ENCODE peak calls at places on chromosomes 5 and 9, in six cellular contexts. One of them, this sample, is unnamed.

GRCh38 chr9:137505421-137506140 is 44.6 kb downstream of the PNPLA7 start:
- DNase-seq in CD8-positive, alpha-beta T cell: no peak
- DNase-seq in IMR-90: no peak
- DNase-seq in pancreas: no peak
- DNase-seq in GM23338: no peak
- DNase-seq in uterus: no peak
- DNase-seq in this sample: no peak

GRCh38 chr9:111013250-111013649 is 25.0 kb downstream of the LPAR1 start:
- DNase-seq in GM23338: no peak
- DNase-seq in uterus: no peak
- DNase-seq in IMR-90: no peak
- DNase-seq in pancreas: no peak
- DNase-seq in CD8-positive, alpha-beta T cell: no peak
- DNase-seq in this sample: no peak

GRCh38 chr5:177494356-177495195 is 2.8 kb downstream of the PDLIM7 start:
- DNase-seq in pancreas: peak
- DNase-seq in GM23338: peak
- DNase-seq in CD8-positive, alpha-beta T cell: no peak
- DNase-seq in uterus: peak
- DNase-seq in IMR-90: peak
- DNase-seq in this sample: peak

GRCh38 chr9:71910602-71911060 is 362 bp downstream of the ABHD17B start:
- DNase-seq in uterus: peak
- DNase-seq in GM23338: no peak
- DNase-seq in CD8-positive, alpha-beta T cell: no peak
- DNase-seq in IMR-90: no peak
- DNase-seq in pancreas: no peak
- DNase-seq in this sample: no peak

GRCh38 chr5:170736966-170737365 is 46.6 kb upstream of the GABRP start:
- DNase-seq in pancreas: no peak
- DNase-seq in GM23338: no peak
- DNase-seq in uterus: no peak
- DNase-seq in IMR-90: no peak
- DNase-seq in CD8-positive, alpha-beta T cell: no peak
- DNase-seq in this sample: no peak

GRCh38 chr5:394671-395155 is 48.3 kb upstream of the EXOC3 start:
- DNase-seq in uterus: no peak
- DNase-seq in pancreas: no peak
- DNase-seq in IMR-90: no peak
- DNase-seq in CD8-positive, alpha-beta T cell: peak
- DNase-seq in GM23338: no peak
- DNase-seq in this sample: no peak

GRCh38 chr9:33415152-33416038 is 13.0 kb upstream of the AQP7 start:
- DNase-seq in uterus: peak
- DNase-seq in GM23338: peak
- DNase-seq in CD8-positive, alpha-beta T cell: peak
- DNase-seq in pancreas: peak
- DNase-seq in IMR-90: peak
- DNase-seq in this sample: peak

GRCh38 chr5:34684281-34684979 is 28.3 kb downstream of the RAI14 start:
- DNase-seq in GM23338: peak
- DNase-seq in pancreas: no peak
- DNase-seq in IMR-90: peak
- DNase-seq in uterus: no peak
- DNase-seq in CD8-positive, alpha-beta T cell: no peak
- DNase-seq in this sample: peak

GRCh38 chr9:129108083-129108804 is 2.3 kb downstream of the CRAT start:
- DNase-seq in CD8-positive, alpha-beta T cell: no peak
- DNase-seq in pancreas: no peak
- DNase-seq in uterus: no peak
- DNase-seq in IMR-90: no peak
- DNase-seq in GM23338: no peak
- DNase-seq in this sample: no peak

GRCh38 chr9:129107651-129108050 is 2.9 kb downstream of the CRAT start:
- DNase-seq in pancreas: no peak
- DNase-seq in GM23338: no peak
- DNase-seq in uterus: no peak
- DNase-seq in CD8-positive, alpha-beta T cell: no peak
- DNase-seq in IMR-90: no peak
- DNase-seq in this sample: no peak

GRCh38 chr9:129109952-129110739 is 447 bp downstream of the CRAT start:
- DNase-seq in pancreas: peak
- DNase-seq in CD8-positive, alpha-beta T cell: no peak
- DNase-seq in GM23338: peak
- DNase-seq in IMR-90: peak
- DNase-seq in uterus: peak
- DNase-seq in this sample: no peak

GRCh38 chr9:129109504-129109903 is 1.1 kb downstream of the CRAT start:
- DNase-seq in uterus: peak
- DNase-seq in IMR-90: no peak
- DNase-seq in CD8-positive, alpha-beta T cell: no peak
- DNase-seq in GM23338: peak
- DNase-seq in pancreas: peak
- DNase-seq in this sample: peak

GRCh38 chr9:129108805-129109370 is 1.7 kb downstream of the CRAT start:
- DNase-seq in pancreas: peak
- DNase-seq in CD8-positive, alpha-beta T cell: no peak
- DNase-seq in uterus: peak
- DNase-seq in IMR-90: no peak
- DNase-seq in GM23338: no peak
- DNase-seq in this sample: no peak
- TF ChIP-seq CTCF in pancreas: no peak
- TF ChIP-seq CTCF in CD8-positive, alpha-beta T cell: no peak
- TF ChIP-seq CTCF in uterus: no peak
- TF ChIP-seq CTCF in IMR-90: no peak
- TF ChIP-seq CTCF in GM23338: no peak
- TF ChIP-seq CTCF in this sample: no peak

GRCh38 chr5:32228816-32229215 is 54.7 kb upstream of the GOLPH3 start:
- DNase-seq in CD8-positive, alpha-beta T cell: no peak
- DNase-seq in pancreas: no peak
- DNase-seq in IMR-90: no peak
- DNase-seq in GM23338: no peak
- DNase-seq in uterus: no peak
- DNase-seq in this sample: no peak
- H3K4me3 ChIP-seq in CD8-positive, alpha-beta T cell: no peak
- H3K4me3 ChIP-seq in pancreas: no peak
- H3K4me3 ChIP-seq in IMR-90: no peak
- H3K4me3 ChIP-seq in GM23338: no peak
- H3K4me3 ChIP-seq in uterus: no peak
- H3K4me3 ChIP-seq in this sample: no peak

DNA sequence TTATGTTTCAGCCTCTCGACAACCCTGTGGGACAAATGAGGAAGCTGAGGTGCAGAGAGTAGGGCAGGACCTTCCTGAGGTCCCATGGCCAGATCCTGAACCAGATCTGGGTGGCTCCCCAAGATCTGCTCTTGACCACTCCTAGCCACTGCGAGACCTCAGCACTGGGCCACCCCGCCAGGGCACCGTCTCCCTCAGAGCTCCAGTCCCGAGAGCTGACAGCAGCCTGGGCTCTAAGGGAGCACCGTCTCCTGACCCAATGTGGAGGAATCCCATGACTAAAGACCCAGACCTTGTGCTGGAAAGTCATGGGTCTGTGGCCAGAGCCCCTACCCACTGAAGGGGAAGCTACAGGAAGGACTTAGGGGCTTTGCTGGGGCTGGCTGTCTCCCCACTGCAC is 4.5 kb upstream of the LMX1B start:
- DNase-seq in pancreas: no peak
- DNase-seq in CD8-positive, alpha-beta T cell: no peak
- DNase-seq in IMR-90: no peak
- DNase-seq in uterus: no peak
- DNase-seq in GM23338: no peak
- DNase-seq in this sample: no peak
- TF ChIP-seq CTCF in pancreas: no peak
- TF ChIP-seq CTCF in CD8-positive, alpha-beta T cell: no peak
- TF ChIP-seq CTCF in IMR-90: no peak
- TF ChIP-seq CTCF in uterus: no peak
- TF ChIP-seq CTCF in GM23338: no peak
- TF ChIP-seq CTCF in this sample: no peak

GRCh38 chr9:134647359-134648115 is 5.9 kb downstream of the COL5A1 start:
- DNase-seq in CD8-positive, alpha-beta T cell: no peak
- DNase-seq in pancreas: no peak
- DNase-seq in IMR-90: no peak
- DNase-seq in uterus: peak
- DNase-seq in GM23338: no peak
- DNase-seq in this sample: no peak
- H3K4me3 ChIP-seq in CD8-positive, alpha-beta T cell: no peak
- H3K4me3 ChIP-seq in pancreas: no peak
- H3K4me3 ChIP-seq in IMR-90: no peak
- H3K4me3 ChIP-seq in uterus: no peak
- H3K4me3 ChIP-seq in GM23338: no peak
- H3K4me3 ChIP-seq in this sample: no peak

GRCh38 chr5:106454050-106454449 is 1216.7 kb downstream of the EFNA5 start:
- DNase-seq in uterus: no peak
- DNase-seq in IMR-90: no peak
- DNase-seq in pancreas: no peak
- DNase-seq in GM23338: no peak
- DNase-seq in CD8-positive, alpha-beta T cell: no peak
- DNase-seq in this sample: no peak

GRCh38 chr5:106451998-106452397 is 1218.7 kb downstream of the EFNA5 start:
- DNase-seq in uterus: no peak
- DNase-seq in IMR-90: no peak
- DNase-seq in pancreas: no peak
- DNase-seq in GM23338: no peak
- DNase-seq in CD8-positive, alpha-beta T cell: no peak
- DNase-seq in this sample: peak

GRCh38 chr5:106459541-106459940 is 1211.2 kb downstream of the EFNA5 start:
- DNase-seq in IMR-90: no peak
- DNase-seq in uterus: no peak
- DNase-seq in CD8-positive, alpha-beta T cell: no peak
- DNase-seq in pancreas: no peak
- DNase-seq in GM23338: no peak
- DNase-seq in this sample: no peak

DNA sequence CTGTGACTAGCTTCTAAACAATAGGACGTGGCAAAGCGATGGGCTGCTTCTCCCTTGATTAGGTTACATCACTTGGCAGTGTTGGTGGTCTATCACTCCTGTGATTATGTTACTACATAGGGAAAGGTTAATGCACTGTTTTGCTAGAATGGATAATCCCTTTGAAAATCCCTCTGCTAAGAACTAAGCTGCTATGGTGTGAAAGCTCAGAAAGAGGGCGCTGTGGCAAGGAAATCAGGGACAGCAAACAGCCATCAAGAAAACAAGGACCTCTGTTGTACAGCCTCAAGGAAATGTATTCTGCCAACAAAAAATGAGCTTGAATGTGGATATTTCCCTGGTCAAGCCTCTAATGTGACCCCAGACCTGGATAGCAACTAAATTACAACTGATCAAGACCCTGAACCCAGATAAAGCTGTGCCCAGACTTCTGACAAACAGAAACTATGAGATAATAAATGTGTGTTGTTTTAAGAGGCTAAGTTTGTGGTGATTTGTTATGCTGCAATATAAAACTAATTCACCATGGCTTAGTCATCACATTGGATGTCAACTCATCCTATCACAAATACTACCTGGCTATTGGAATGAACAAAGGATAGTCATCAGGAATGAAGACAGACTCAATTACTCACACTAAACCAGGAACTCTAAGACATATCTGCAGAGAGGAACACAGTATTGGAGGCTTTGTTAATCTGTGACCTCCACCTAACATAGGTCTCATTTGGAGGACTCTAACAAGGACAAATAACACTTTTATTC is 1215.9 kb downstream of the EFNA5 start:
- DNase-seq in pancreas: no peak
- DNase-seq in GM23338: peak
- DNase-seq in uterus: no peak
- DNase-seq in CD8-positive, alpha-beta T cell: no peak
- DNase-seq in IMR-90: peak
- DNase-seq in this sample: peak
- TF ChIP-seq CTCF in pancreas: no peak
- TF ChIP-seq CTCF in GM23338: peak
- TF ChIP-seq CTCF in uterus: no peak
- TF ChIP-seq CTCF in CD8-positive, alpha-beta T cell: no peak
- TF ChIP-seq CTCF in IMR-90: peak
- TF ChIP-seq CTCF in this sample: peak

GRCh38 chr5:76084496-76085285 is 1.5 kb downstream of the SV2C start:
- DNase-seq in uterus: no peak
- DNase-seq in IMR-90: no peak
- DNase-seq in GM23338: peak
- DNase-seq in CD8-positive, alpha-beta T cell: no peak
- DNase-seq in pancreas: no peak
- DNase-seq in this sample: no peak

GRCh38 chr5:76086060-76086459 is 2.9 kb downstream of the SV2C start:
- DNase-seq in uterus: no peak
- DNase-seq in CD8-positive, alpha-beta T cell: no peak
- DNase-seq in GM23338: no peak
- DNase-seq in IMR-90: no peak
- DNase-seq in pancreas: no peak
- DNase-seq in this sample: no peak

GRCh38 chr5:76082790-76083554 is at the start of gene SV2C:
- DNase-seq in CD8-positive, alpha-beta T cell: no peak
- DNase-seq in IMR-90: no peak
- DNase-seq in GM23338: peak
- DNase-seq in pancreas: no peak
- DNase-seq in uterus: no peak
- DNase-seq in this sample: peak

GRCh38 chr5:76083555-76084495 is 642 bp downstream of the SV2C start:
- DNase-seq in GM23338: peak
- DNase-seq in IMR-90: no peak
- DNase-seq in uterus: no peak
- DNase-seq in CD8-positive, alpha-beta T cell: no peak
- DNase-seq in pancreas: no peak
- DNase-seq in this sample: no peak

DNA sequence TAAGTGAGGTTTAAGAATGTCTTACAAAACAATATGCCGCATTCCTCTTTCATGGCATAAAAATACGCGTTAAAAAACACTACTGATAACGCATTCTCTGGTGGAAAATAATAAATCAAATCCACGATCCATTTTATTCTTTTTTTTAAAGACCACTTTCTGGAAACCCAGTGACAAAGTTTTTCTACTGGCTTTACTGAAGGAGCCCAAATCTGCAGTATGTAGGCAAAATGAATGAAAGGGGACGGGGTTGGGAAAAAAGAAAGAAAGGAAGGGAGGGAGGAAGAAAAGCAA is 2.0 kb downstream of the SV2C start:
- DNase-seq in uterus: no peak
- DNase-seq in GM23338: no peak
- DNase-seq in pancreas: no peak
- DNase-seq in CD8-positive, alpha-beta T cell: no peak
- DNase-seq in IMR-90: no peak
- DNase-seq in this sample: no peak
- H3K4me3 ChIP-seq in uterus: no peak
- H3K4me3 ChIP-seq in GM23338: peak
- H3K4me3 ChIP-seq in pancreas: no peak
- H3K4me3 ChIP-seq in CD8-positive, alpha-beta T cell: no peak
- H3K4me3 ChIP-seq in IMR-90: no peak
- H3K4me3 ChIP-seq in this sample: no peak